ENCODE peak calls at places on chromosome 13, in seven cellular contexts. One of them, this sample, is unnamed.

GRCh38 chr13:113827021-113827420 is 36.9 kb downstream of the GAS6 start:
- DNase-seq in BE2C: no peak
- DNase-seq in neural progenitor cell: no peak
- DNase-seq in body of pancreas: no peak
- DNase-seq in suprapubic skin: no peak
- DNase-seq in stomach: no peak
- DNase-seq in testis: no peak
- DNase-seq in this sample: no peak

GRCh38 chr13:28717170-28717569 is 1.6 kb downstream of the SLC46A3 start:
- DNase-seq in BE2C: no peak
- DNase-seq in neural progenitor cell: no peak
- DNase-seq in body of pancreas: no peak
- DNase-seq in suprapubic skin: no peak
- DNase-seq in stomach: no peak
- DNase-seq in testis: no peak
- DNase-seq in this sample: no peak

GRCh38 chr13:36395280-36395679 is 37.0 kb upstream of the CCNA1 start:
- DNase-seq in BE2C: no peak
- DNase-seq in neural progenitor cell: no peak
- DNase-seq in body of pancreas: no peak
- DNase-seq in suprapubic skin: no peak
- DNase-seq in stomach: no peak
- DNase-seq in testis: no peak
- DNase-seq in this sample: no peak

GRCh38 chr13:63481334-63481733 is 2065.7 kb upstream of the PCDH20 start:
- DNase-seq in BE2C: no peak
- DNase-seq in neural progenitor cell: no peak
- DNase-seq in body of pancreas: no peak
- DNase-seq in suprapubic skin: no peak
- DNase-seq in stomach: no peak
- DNase-seq in testis: peak; percentile 22
- DNase-seq in this sample: no peak

GRCh38 chr13:33323766-33324525 is 38.4 kb upstream of the STARD13 start:
- DNase-seq in BE2C: no peak
- DNase-seq in neural progenitor cell: no peak
- DNase-seq in body of pancreas: no peak
- DNase-seq in suprapubic skin: no peak
- DNase-seq in stomach: no peak
- DNase-seq in testis: no peak
- DNase-seq in this sample: no peak

GRCh38 chr13:66673401-66673800 is 556.7 kb downstream of the PCDH9 start:
- DNase-seq in BE2C: no peak
- DNase-seq in neural progenitor cell: no peak
- DNase-seq in body of pancreas: no peak
- DNase-seq in suprapubic skin: no peak
- DNase-seq in stomach: no peak
- DNase-seq in testis: no peak
- DNase-seq in this sample: no peak

GRCh38 chr13:85503797-85504196 is 295.4 kb downstream of the SLITRK6 start:
- DNase-seq in BE2C: no peak
- DNase-seq in neural progenitor cell: no peak
- DNase-seq in body of pancreas: no peak
- DNase-seq in suprapubic skin: no peak
- DNase-seq in stomach: no peak
- DNase-seq in testis: no peak
- DNase-seq in this sample: no peak

GRCh38 chr13:21976159-21976558 is 305.3 kb downstream of the FGF9 start:
- DNase-seq in BE2C: no peak
- DNase-seq in neural progenitor cell: no peak
- DNase-seq in body of pancreas: no peak
- DNase-seq in suprapubic skin: no peak
- DNase-seq in stomach: no peak
- DNase-seq in testis: no peak
- DNase-seq in this sample: no peak

GRCh38 chr13:73657821-73658540 is 476.2 kb downstream of the KLF12 start:
- DNase-seq in BE2C: no peak
- DNase-seq in neural progenitor cell: no peak
- DNase-seq in body of pancreas: peak; percentile 69
- DNase-seq in suprapubic skin: peak; percentile 83
- DNase-seq in stomach: no peak
- DNase-seq in testis: peak; percentile 22
- DNase-seq in this sample: no peak

GRCh38 chr13:38899581-38899980 is 91.0 kb downstream of the STOML3 start:
- DNase-seq in BE2C: no peak
- DNase-seq in neural progenitor cell: no peak
- DNase-seq in body of pancreas: no peak
- DNase-seq in suprapubic skin: no peak
- DNase-seq in stomach: no peak
- DNase-seq in testis: no peak
- DNase-seq in this sample: no peak

GRCh38 chr13:106530907-106531520 is 4.4 kb downstream of the EFNB2 start:
- DNase-seq in BE2C: no peak
- DNase-seq in neural progenitor cell: peak; percentile 55
- DNase-seq in body of pancreas: no peak
- DNase-seq in suprapubic skin: no peak
- DNase-seq in stomach: no peak
- DNase-seq in testis: no peak
- DNase-seq in this sample: no peak

GRCh38 chr13:29901714-29902631 is 51.6 kb upstream of the UBL3 start:
- DNase-seq in BE2C: peak; percentile 32
- DNase-seq in neural progenitor cell: no peak
- DNase-seq in body of pancreas: peak; percentile 33
- DNase-seq in suprapubic skin: no peak
- DNase-seq in stomach: no peak
- DNase-seq in testis: no peak
- DNase-seq in this sample: no peak

GRCh38 chr13:59997976-59998375 is 165.8 kb downstream of the DIAPH3 start:
- DNase-seq in BE2C: no peak
- DNase-seq in neural progenitor cell: no peak
- DNase-seq in body of pancreas: no peak
- DNase-seq in suprapubic skin: no peak
- DNase-seq in stomach: no peak
- DNase-seq in testis: no peak
- DNase-seq in this sample: no peak

GRCh38 chr13:20728579-20729300 is 25.2 kb downstream of the IL17D start:
- DNase-seq in BE2C: no peak
- DNase-seq in neural progenitor cell: no peak
- DNase-seq in body of pancreas: no peak
- DNase-seq in suprapubic skin: no peak
- DNase-seq in stomach: no peak
- DNase-seq in testis: no peak
- DNase-seq in this sample: peak; percentile 92

GRCh38 chr13:51614350-51614786 is 30.1 kb downstream of the WDFY2 start:
- DNase-seq in BE2C: peak; percentile 82
- DNase-seq in neural progenitor cell: no peak
- DNase-seq in body of pancreas: peak; percentile 41
- DNase-seq in suprapubic skin: no peak
- DNase-seq in stomach: no peak
- DNase-seq in testis: no peak
- DNase-seq in this sample: no peak

DNA sequence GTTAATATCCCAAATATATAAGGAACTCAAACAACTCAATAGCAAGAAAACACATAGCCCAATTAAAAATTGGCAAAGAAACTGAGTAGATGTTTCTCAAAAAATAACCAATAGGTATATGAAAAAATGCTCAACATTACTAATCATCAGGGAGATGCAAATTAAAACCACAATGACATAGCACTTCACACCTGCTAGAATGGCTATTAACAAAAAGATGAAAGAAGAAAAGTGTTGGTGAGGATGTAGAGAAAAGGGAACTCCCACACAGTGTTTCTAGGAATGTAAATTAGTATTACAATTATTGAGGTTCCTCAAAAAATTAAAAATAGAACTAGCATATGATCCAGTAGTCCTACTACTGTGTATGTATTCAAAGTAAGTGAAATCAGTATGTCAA is 1212.8 kb downstream of the DIAPH3 start:
- DNase-seq in BE2C: no peak
- DNase-seq in neural progenitor cell: no peak
- DNase-seq in body of pancreas: no peak
- DNase-seq in suprapubic skin: no peak
- DNase-seq in stomach: no peak
- DNase-seq in testis: no peak
- DNase-seq in this sample: no peak
- H3K9me3 ChIP-seq in BE2C: no peaks in the 10 kb centered on the region
- H3K9me3 ChIP-seq in neural progenitor cell: no peaks in the 10 kb centered on the region
- H3K9me3 ChIP-seq in body of pancreas: peaks cover 12% of the 10 kb centered on the region
- H3K9me3 ChIP-seq in suprapubic skin: peaks cover 7% of the 10 kb centered on the region
- H3K9me3 ChIP-seq in stomach: peaks cover 29% of the 10 kb centered on the region
- H3K9me3 ChIP-seq in testis: no peaks in the 10 kb centered on the region
- H3K9me3 ChIP-seq in this sample: peaks cover 18% of the 10 kb centered on the region

DNA sequence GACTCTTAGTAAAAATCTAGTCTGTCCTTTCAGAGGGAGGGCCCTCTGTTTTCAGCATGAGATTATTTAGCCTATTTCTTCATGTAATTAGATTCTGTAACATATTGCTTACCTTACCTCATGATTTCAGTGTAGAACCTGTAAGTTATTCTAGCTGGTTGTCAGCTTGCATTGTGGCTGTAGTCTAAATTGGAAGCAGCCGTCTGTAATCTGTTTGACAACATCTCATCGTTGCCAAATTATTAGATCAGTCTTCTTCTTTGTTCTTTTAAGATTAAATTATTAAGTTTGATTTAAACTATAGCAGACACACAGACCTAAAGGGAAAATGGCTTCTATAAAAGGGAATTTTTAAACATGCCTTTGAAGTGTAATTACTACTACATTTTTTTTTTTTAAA is 34.8 kb downstream of the SLAIN1 start:
- DNase-seq in BE2C: no peak
- DNase-seq in neural progenitor cell: no peak
- DNase-seq in body of pancreas: no peak
- DNase-seq in suprapubic skin: no peak
- DNase-seq in stomach: no peak
- DNase-seq in testis: no peak
- DNase-seq in this sample: no peak
- H3K36me3 ChIP-seq in BE2C: no peaks in the 10 kb centered on the region
- H3K36me3 ChIP-seq in neural progenitor cell: no peaks in the 10 kb centered on the region
- H3K36me3 ChIP-seq in body of pancreas: no peaks in the 10 kb centered on the region
- H3K36me3 ChIP-seq in suprapubic skin: no peaks in the 10 kb centered on the region
- H3K36me3 ChIP-seq in stomach: no peaks in the 10 kb centered on the region
- H3K36me3 ChIP-seq in testis: no peaks in the 10 kb centered on the region
- H3K36me3 ChIP-seq in this sample: no peaks in the 10 kb centered on the region

GRCh38 chr13:111526922-111527321 is 206.5 kb downstream of the TEX29 start:
- DNase-seq in BE2C: no peak
- DNase-seq in neural progenitor cell: no peak
- DNase-seq in body of pancreas: no peak
- DNase-seq in suprapubic skin: no peak
- DNase-seq in stomach: no peak
- DNase-seq in testis: no peak
- DNase-seq in this sample: no peak
- H3K9me3 ChIP-seq in BE2C: no peaks in the 10 kb centered on the region
- H3K9me3 ChIP-seq in neural progenitor cell: no peaks in the 10 kb centered on the region
- H3K9me3 ChIP-seq in body of pancreas: no peaks in the 10 kb centered on the region
- H3K9me3 ChIP-seq in suprapubic skin: no peaks in the 10 kb centered on the region
- H3K9me3 ChIP-seq in stomach: no peaks in the 10 kb centered on the region
- H3K9me3 ChIP-seq in testis: no peaks in the 10 kb centered on the region
- H3K9me3 ChIP-seq in this sample: no peaks in the 10 kb centered on the region

GRCh38 chr13:75850915-75851314 is 214.8 kb downstream of the LMO7 start:
- DNase-seq in BE2C: no peak
- DNase-seq in neural progenitor cell: no peak
- DNase-seq in body of pancreas: no peak
- DNase-seq in suprapubic skin: no peak
- DNase-seq in stomach: no peak
- DNase-seq in testis: no peak
- DNase-seq in this sample: no peak

GRCh38 chr13:75841905-75842304 is 205.8 kb downstream of the LMO7 start:
- DNase-seq in BE2C: no peak
- DNase-seq in neural progenitor cell: no peak
- DNase-seq in body of pancreas: no peak
- DNase-seq in suprapubic skin: no peak
- DNase-seq in stomach: no peak
- DNase-seq in testis: no peak
- DNase-seq in this sample: no peak

GRCh38 chr13:75843033-75843432 is 206.9 kb downstream of the LMO7 start:
- DNase-seq in BE2C: no peak
- DNase-seq in neural progenitor cell: no peak
- DNase-seq in body of pancreas: no peak
- DNase-seq in suprapubic skin: no peak
- DNase-seq in stomach: no peak
- DNase-seq in testis: no peak
- DNase-seq in this sample: no peak

DNA sequence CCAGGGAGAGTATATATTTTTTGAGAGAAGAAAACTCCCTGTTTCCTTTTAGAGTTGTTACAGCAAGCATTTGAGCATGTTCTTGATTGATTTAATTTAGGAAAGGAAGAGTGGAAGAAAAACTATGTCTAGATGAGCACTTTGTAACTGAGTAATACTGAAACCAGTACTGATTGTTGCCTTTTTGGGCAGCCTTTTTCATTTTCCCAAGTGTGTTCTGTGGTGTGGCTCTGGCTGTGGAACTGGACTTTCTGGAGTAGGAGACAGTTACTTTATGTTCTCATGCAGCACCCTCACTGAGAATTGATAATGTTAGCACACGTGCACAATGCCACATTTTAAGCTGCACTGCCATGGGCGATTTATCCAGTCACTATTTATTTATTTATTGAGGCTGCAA is 211.5 kb downstream of the LMO7 start:
- DNase-seq in BE2C: no peak
- DNase-seq in neural progenitor cell: no peak
- DNase-seq in body of pancreas: no peak
- DNase-seq in suprapubic skin: no peak
- DNase-seq in stomach: no peak
- DNase-seq in testis: no peak
- DNase-seq in this sample: no peak
- H3K36me3 ChIP-seq in BE2C: no peaks in the 10 kb centered on the region
- H3K36me3 ChIP-seq in neural progenitor cell: no peaks in the 10 kb centered on the region
- H3K36me3 ChIP-seq in body of pancreas: no peaks in the 10 kb centered on the region
- H3K36me3 ChIP-seq in suprapubic skin: peaks cover 26% of the 10 kb centered on the region
- H3K36me3 ChIP-seq in stomach: peaks cover 61% of the 10 kb centered on the region
- H3K36me3 ChIP-seq in testis: no peaks in the 10 kb centered on the region
- H3K36me3 ChIP-seq in this sample: peaks cover 7% of the 10 kb centered on the region

This sample was measured in esophagus muscularis mucosa.